ENCODE peak calls at places on chromosome 18, in ten cellular contexts. One of them, this sample, is unnamed.

GRCh38 chr18:67581178-67581577 is 64.7 kb upstream of the DSEL start:
- DNase-seq in H1: no peak
- DNase-seq in HCT116: no peak
- DNase-seq in GM12892: no peak
- DNase-seq in spleen: no peak
- DNase-seq in sigmoid colon: no peak
- DNase-seq in stomach: no peak
- DNase-seq in GM12878: no peak
- DNase-seq in transverse colon: no peak
- DNase-seq in endothelial cell of umbilical vein: no peak
- DNase-seq in this sample: no peak

GRCh38 chr18:75035944-75036343 is 173.0 kb downstream of the PTGR3 start:
- DNase-seq in H1: no peak
- DNase-seq in HCT116: no peak
- DNase-seq in GM12892: no peak
- DNase-seq in spleen: no peak
- DNase-seq in sigmoid colon: no peak
- DNase-seq in stomach: no peak
- DNase-seq in GM12878: no peak
- DNase-seq in transverse colon: no peak
- DNase-seq in endothelial cell of umbilical vein: no peak
- DNase-seq in this sample: no peak

GRCh38 chr18:58213931-58214431 is 170.0 kb downstream of the NEDD4L start:
- DNase-seq in H1: no peak
- DNase-seq in HCT116: no peak
- DNase-seq in GM12892: no peak
- DNase-seq in spleen: no peak
- DNase-seq in sigmoid colon: no peak
- DNase-seq in stomach: no peak
- DNase-seq in GM12878: no peak
- DNase-seq in transverse colon: no peak
- DNase-seq in endothelial cell of umbilical vein: no peak
- DNase-seq in this sample: no peak

GRCh38 chr18:31666055-31666454 is 18.3 kb downstream of the B4GALT6 start:
- DNase-seq in H1: no peak
- DNase-seq in HCT116: no peak
- DNase-seq in GM12892: no peak
- DNase-seq in spleen: no peak
- DNase-seq in sigmoid colon: no peak
- DNase-seq in stomach: no peak
- DNase-seq in GM12878: no peak
- DNase-seq in transverse colon: no peak
- DNase-seq in endothelial cell of umbilical vein: no peak
- DNase-seq in this sample: no peak

GRCh38 chr18:61093967-61094366 is 239.3 kb upstream of the CDH20 start:
- DNase-seq in H1: no peak
- DNase-seq in HCT116: no peak
- DNase-seq in GM12892: no peak
- DNase-seq in spleen: no peak
- DNase-seq in sigmoid colon: no peak
- DNase-seq in stomach: no peak
- DNase-seq in GM12878: no peak
- DNase-seq in transverse colon: no peak
- DNase-seq in endothelial cell of umbilical vein: no peak
- DNase-seq in this sample: no peak

GRCh38 chr18:34354351-34354750 is 129.6 kb upstream of the NOL4 start:
- DNase-seq in H1: no peak
- DNase-seq in HCT116: no peak
- DNase-seq in GM12892: no peak
- DNase-seq in spleen: no peak
- DNase-seq in sigmoid colon: no peak
- DNase-seq in stomach: no peak
- DNase-seq in GM12878: no peak
- DNase-seq in transverse colon: no peak
- DNase-seq in endothelial cell of umbilical vein: no peak
- DNase-seq in this sample: no peak

GRCh38 chr18:57397440-57397839 is 37.7 kb upstream of the ONECUT2 start:
- DNase-seq in H1: no peak
- DNase-seq in HCT116: peak
- DNase-seq in GM12892: no peak
- DNase-seq in spleen: no peak
- DNase-seq in sigmoid colon: no peak
- DNase-seq in stomach: no peak
- DNase-seq in GM12878: no peak
- DNase-seq in transverse colon: no peak
- DNase-seq in endothelial cell of umbilical vein: no peak
- DNase-seq in this sample: no peak

GRCh38 chr18:74040459-74041332 is 106.9 kb downstream of the FBXO15 start:
- DNase-seq in H1: no peak
- DNase-seq in HCT116: peak
- DNase-seq in GM12892: peak
- DNase-seq in spleen: peak
- DNase-seq in sigmoid colon: no peak
- DNase-seq in stomach: peak
- DNase-seq in GM12878: no peak
- DNase-seq in transverse colon: peak
- DNase-seq in endothelial cell of umbilical vein: no peak
- DNase-seq in this sample: no peak

GRCh38 chr18:48184118-48184517 is 225.1 kb downstream of the ZBTB7C start:
- DNase-seq in H1: no peak
- DNase-seq in HCT116: no peak
- DNase-seq in GM12892: no peak
- DNase-seq in spleen: no peak
- DNase-seq in sigmoid colon: no peak
- DNase-seq in stomach: no peak
- DNase-seq in GM12878: no peak
- DNase-seq in transverse colon: no peak
- DNase-seq in endothelial cell of umbilical vein: no peak
- DNase-seq in this sample: no peak

GRCh38 chr18:6199777-6200176 is 214.9 kb downstream of the L3MBTL4 start:
- DNase-seq in H1: no peak
- DNase-seq in HCT116: no peak
- DNase-seq in GM12892: no peak
- DNase-seq in spleen: no peak
- DNase-seq in sigmoid colon: no peak
- DNase-seq in stomach: no peak
- DNase-seq in GM12878: no peak
- DNase-seq in transverse colon: no peak
- DNase-seq in endothelial cell of umbilical vein: no peak
- DNase-seq in this sample: no peak

GRCh38 chr18:9017900-9018217 is 84.6 kb upstream of the NDUFV2 start:
- DNase-seq in H1: no peak
- DNase-seq in HCT116: no peak
- DNase-seq in GM12892: no peak
- DNase-seq in spleen: no peak
- DNase-seq in sigmoid colon: no peak
- DNase-seq in stomach: no peak
- DNase-seq in GM12878: no peak
- DNase-seq in transverse colon: no peak
- DNase-seq in endothelial cell of umbilical vein: peak
- DNase-seq in this sample: no peak

GRCh38 chr18:76922107-76922506 is 99.8 kb downstream of the ZNF236 start:
- DNase-seq in H1: peak
- DNase-seq in HCT116: peak
- DNase-seq in GM12892: peak
- DNase-seq in spleen: peak
- DNase-seq in sigmoid colon: no peak
- DNase-seq in stomach: peak
- DNase-seq in GM12878: peak
- DNase-seq in transverse colon: peak
- DNase-seq in endothelial cell of umbilical vein: peak
- DNase-seq in this sample: no peak

GRCh38 chr18:30192216-30192615 is 850.3 kb downstream of the DSC3 start:
- DNase-seq in H1: no peak
- DNase-seq in HCT116: no peak
- DNase-seq in GM12892: no peak
- DNase-seq in spleen: no peak
- DNase-seq in sigmoid colon: no peak
- DNase-seq in stomach: no peak
- DNase-seq in GM12878: no peak
- DNase-seq in transverse colon: no peak
- DNase-seq in endothelial cell of umbilical vein: no peak
- DNase-seq in this sample: no peak

DNA sequence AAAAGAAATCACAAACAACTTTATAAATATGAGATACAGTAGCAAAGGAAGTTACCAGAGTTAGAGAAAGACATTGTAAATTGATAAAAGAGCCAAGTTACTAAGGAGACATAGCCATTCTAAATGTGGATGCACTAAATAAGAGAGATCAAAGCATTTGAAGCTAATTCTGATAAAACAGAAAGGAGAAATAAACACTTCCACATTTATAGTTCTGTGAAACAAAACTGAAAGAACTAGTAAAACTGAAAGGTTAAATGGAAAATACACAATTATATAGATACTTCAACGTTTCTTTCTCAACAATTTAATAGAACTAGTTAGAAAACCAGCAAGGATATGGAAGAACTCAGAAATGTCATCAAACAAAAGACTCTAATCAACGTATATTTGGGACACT is 309.0 kb upstream of the CDH2 start:
- DNase-seq in H1: no peak
- DNase-seq in HCT116: no peak
- DNase-seq in GM12892: no peak
- DNase-seq in spleen: no peak
- DNase-seq in sigmoid colon: no peak
- DNase-seq in stomach: no peak
- DNase-seq in GM12878: no peak
- DNase-seq in transverse colon: no peak
- DNase-seq in endothelial cell of umbilical vein: no peak
- DNase-seq in this sample: no peak
- TF ChIP-seq POLR2AphosphoS5 in H1: no peak
- TF ChIP-seq POLR2AphosphoS5 in HCT116: no peak
- TF ChIP-seq POLR2AphosphoS5 in GM12892: no peak
- TF ChIP-seq POLR2AphosphoS5 in spleen: no peak
- TF ChIP-seq POLR2AphosphoS5 in sigmoid colon: no peak
- TF ChIP-seq POLR2AphosphoS5 in stomach: no peak
- TF ChIP-seq POLR2AphosphoS5 in GM12878: no peak
- TF ChIP-seq POLR2AphosphoS5 in transverse colon: no peak
- TF ChIP-seq POLR2AphosphoS5 in endothelial cell of umbilical vein: no peak
- TF ChIP-seq POLR2AphosphoS5 in this sample: no peak

GRCh38 chr18:22499421-22499820 is 81.7 kb upstream of the CTAGE1 start:
- DNase-seq in H1: no peak
- DNase-seq in HCT116: no peak
- DNase-seq in GM12892: no peak
- DNase-seq in spleen: no peak
- DNase-seq in sigmoid colon: no peak
- DNase-seq in stomach: no peak
- DNase-seq in GM12878: no peak
- DNase-seq in transverse colon: no peak
- DNase-seq in endothelial cell of umbilical vein: no peak
- DNase-seq in this sample: no peak
- TF ChIP-seq POLR2AphosphoS5 in H1: no peak
- TF ChIP-seq POLR2AphosphoS5 in HCT116: no peak
- TF ChIP-seq POLR2AphosphoS5 in GM12892: no peak
- TF ChIP-seq POLR2AphosphoS5 in spleen: no peak
- TF ChIP-seq POLR2AphosphoS5 in sigmoid colon: no peak
- TF ChIP-seq POLR2AphosphoS5 in stomach: no peak
- TF ChIP-seq POLR2AphosphoS5 in GM12878: no peak
- TF ChIP-seq POLR2AphosphoS5 in transverse colon: no peak
- TF ChIP-seq POLR2AphosphoS5 in endothelial cell of umbilical vein: no peak
- TF ChIP-seq POLR2AphosphoS5 in this sample: no peak

GRCh38 chr18:56161604-56162003 is 476.8 kb downstream of the TXNL1 start:
- DNase-seq in H1: no peak
- DNase-seq in HCT116: no peak
- DNase-seq in GM12892: no peak
- DNase-seq in spleen: no peak
- DNase-seq in sigmoid colon: no peak
- DNase-seq in stomach: no peak
- DNase-seq in GM12878: no peak
- DNase-seq in transverse colon: no peak
- DNase-seq in endothelial cell of umbilical vein: no peak
- DNase-seq in this sample: no peak
- TF ChIP-seq POLR2AphosphoS5 in H1: no peak
- TF ChIP-seq POLR2AphosphoS5 in HCT116: no peak
- TF ChIP-seq POLR2AphosphoS5 in GM12892: no peak
- TF ChIP-seq POLR2AphosphoS5 in spleen: no peak
- TF ChIP-seq POLR2AphosphoS5 in sigmoid colon: no peak
- TF ChIP-seq POLR2AphosphoS5 in stomach: no peak
- TF ChIP-seq POLR2AphosphoS5 in GM12878: no peak
- TF ChIP-seq POLR2AphosphoS5 in transverse colon: no peak
- TF ChIP-seq POLR2AphosphoS5 in endothelial cell of umbilical vein: no peak
- TF ChIP-seq POLR2AphosphoS5 in this sample: no peak

GRCh38 chr18:658947-659533 is 1.6 kb downstream of the TYMS start:
- DNase-seq in H1: no peak
- DNase-seq in HCT116: no peak
- DNase-seq in GM12892: no peak
- DNase-seq in spleen: no peak
- DNase-seq in sigmoid colon: no peak
- DNase-seq in stomach: no peak
- DNase-seq in GM12878: no peak
- DNase-seq in transverse colon: no peak
- DNase-seq in endothelial cell of umbilical vein: no peak
- DNase-seq in this sample: no peak

GRCh38 chr18:657998-658946 is 819 bp downstream of the TYMS start:
- DNase-seq in H1: peak
- DNase-seq in HCT116: peak
- DNase-seq in GM12892: peak
- DNase-seq in spleen: peak
- DNase-seq in sigmoid colon: peak
- DNase-seq in stomach: peak
- DNase-seq in GM12878: peak
- DNase-seq in transverse colon: peak
- DNase-seq in endothelial cell of umbilical vein: peak
- DNase-seq in this sample: peak

GRCh38 chr18:659597-659996 is 2.1 kb downstream of the TYMS start:
- DNase-seq in H1: no peak
- DNase-seq in HCT116: no peak
- DNase-seq in GM12892: no peak
- DNase-seq in spleen: no peak
- DNase-seq in sigmoid colon: no peak
- DNase-seq in stomach: no peak
- DNase-seq in GM12878: no peak
- DNase-seq in transverse colon: no peak
- DNase-seq in endothelial cell of umbilical vein: no peak
- DNase-seq in this sample: no peak

GRCh38 chr18:655445-655844 is 2.0 kb upstream of the TYMS start:
- DNase-seq in H1: no peak
- DNase-seq in HCT116: no peak
- DNase-seq in GM12892: no peak
- DNase-seq in spleen: no peak
- DNase-seq in sigmoid colon: no peak
- DNase-seq in stomach: no peak
- DNase-seq in GM12878: no peak
- DNase-seq in transverse colon: no peak
- DNase-seq in endothelial cell of umbilical vein: no peak
- DNase-seq in this sample: no peak

DNA sequence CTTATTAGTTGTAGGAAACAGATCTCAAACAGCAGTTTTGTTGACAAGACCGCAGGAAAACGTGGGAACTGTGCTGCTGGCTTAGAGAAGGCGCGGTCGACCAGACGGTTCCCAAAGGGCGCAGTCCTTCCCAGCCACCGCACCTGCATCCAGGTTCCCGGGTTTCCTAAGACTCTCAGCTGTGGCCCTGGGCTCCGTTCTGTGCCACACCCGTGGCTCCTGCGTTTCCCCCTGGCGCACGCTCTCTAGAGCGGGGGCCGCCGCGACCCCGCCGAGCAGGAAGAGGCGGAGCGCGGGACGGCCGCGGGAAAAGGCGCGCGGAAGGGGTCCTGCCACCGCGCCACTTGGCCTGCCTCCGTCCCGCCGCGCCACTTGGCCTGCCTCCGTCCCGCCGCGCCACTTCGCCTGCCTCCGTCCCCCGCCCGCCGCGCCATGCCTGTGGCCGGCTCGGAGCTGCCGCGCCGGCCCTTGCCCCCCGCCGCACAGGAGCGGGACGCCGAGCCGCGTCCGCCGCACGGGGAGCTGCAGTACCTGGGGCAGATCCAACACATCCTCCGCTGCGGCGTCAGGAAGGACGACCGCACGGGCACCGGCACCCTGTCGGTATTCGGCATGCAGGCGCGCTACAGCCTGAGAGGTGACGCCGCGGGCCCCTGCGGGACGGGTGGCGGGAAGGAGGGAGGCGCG is at the start of gene TYMS:
- DNase-seq in H1: no peak
- DNase-seq in HCT116: peak
- DNase-seq in GM12892: peak
- DNase-seq in spleen: peak
- DNase-seq in sigmoid colon: no peak
- DNase-seq in stomach: peak
- DNase-seq in GM12878: no peak
- DNase-seq in transverse colon: peak
- DNase-seq in endothelial cell of umbilical vein: peak
- DNase-seq in this sample: no peak
- TF ChIP-seq POLR2AphosphoS5 in H1: no peak
- TF ChIP-seq POLR2AphosphoS5 in HCT116: peak
- TF ChIP-seq POLR2AphosphoS5 in GM12892: no peak
- TF ChIP-seq POLR2AphosphoS5 in spleen: no peak
- TF ChIP-seq POLR2AphosphoS5 in sigmoid colon: no peak
- TF ChIP-seq POLR2AphosphoS5 in stomach: no peak
- TF ChIP-seq POLR2AphosphoS5 in GM12878: peak
- TF ChIP-seq POLR2AphosphoS5 in transverse colon: peak
- TF ChIP-seq POLR2AphosphoS5 in endothelial cell of umbilical vein: no peak
- TF ChIP-seq POLR2AphosphoS5 in this sample: no peak